ENCODE peak calls at places on chromosomes 5 and 9, in nine cellular contexts. A is sigmoid colon, F is HCT116, X is GM12878, K is transverse colon, V is HepG2, T is prostate gland, N is stomach, G is spleen. J is an unnamed sample.

GRCh38 chr9:79759460-79759859 is 187.7 kb downstream of the TLE4 start:
- DNase-seq in A (no peak), F (no peak), X (no peak), K (no peak), V (no peak), T (no peak), N (no peak), G (no peak), J (no peak)

GRCh38 chr5:65830856-65831255 is 95.5 kb upstream of the ERBIN start:
- DNase-seq in A (no peak), F (no peak), X (no peak), K (no peak), V (no peak), T (no peak), N (no peak), G (no peak), J (no peak)

GRCh38 chr5:187042-187431 is 4.3 kb upstream of the LRRC14B start:
- DNase-seq in A (peak; percentile 52), F (no peak), X (no peak), K (no peak), V (no peak), T (no peak), N (no peak), G (peak; percentile 58), J (no peak)

GRCh38 chr9:38343552-38343951 is 49.0 kb upstream of the ALDH1B1 start:
- DNase-seq in A (no peak), F (no peak), X (no peak), K (no peak), V (no peak), T (no peak), N (no peak), G (no peak), J (no peak)

GRCh38 chr5:133273661-133274596 is 222.1 kb downstream of the HSPA4 start:
- DNase-seq in A (no peak), F (no peak), X (no peak), K (no peak), V (no peak), T (no peak), N (no peak), G (no peak), J (no peak)

GRCh38 chr9:3337515-3337914 is 188.3 kb downstream of the RFX3 start:
- DNase-seq in A (no peak), F (peak; percentile 22), X (no peak), K (no peak), V (no peak), T (no peak), N (no peak), G (no peak), J (no peak)

GRCh38 chr9:34566191-34566849 is 23.2 kb downstream of the CNTFR start:
- DNase-seq in A (no peak), F (no peak), X (no peak), K (no peak), V (no peak), T (no peak), N (no peak), G (no peak), J (no peak)

GRCh38 chr5:124754206-124754927 is 7.9 kb upstream of the ZNF608 start:
- DNase-seq in A (no peak), F (no peak), X (no peak), K (no peak), V (no peak), T (no peak), N (no peak), G (no peak), J (no peak)

GRCh38 chr5:37668524-37669047 is 171.3 kb downstream of the GDNF start:
- DNase-seq in A (peak; percentile 89), F (peak; percentile 86), X (no peak), K (peak; percentile 41), V (peak; percentile 90), T (peak; percentile 63), N (peak; percentile 52), G (no peak), J (no peak)

GRCh38 chr9:131657890-131658752 is 81.8 kb downstream of the RAPGEF1 start:
- DNase-seq in A (no peak), F (peak; percentile 75), X (no peak), K (no peak), V (peak; percentile 43), T (peak; percentile 64), N (no peak), G (no peak), J (no peak)

GRCh38 chr5:176888865-176889165 is 10.3 kb downstream of the HK3 start:
- DNase-seq in A (peak; percentile 28), F (no peak), X (no peak), K (no peak), V (no peak), T (no peak), N (no peak), G (no peak), J (no peak)

GRCh38 chr5:33832904-33833575 is 58.8 kb downstream of the ADAMTS12 start:
- DNase-seq in A (no peak), F (no peak), X (no peak), K (no peak), V (no peak), T (no peak), N (no peak), G (no peak), J (no peak)

GRCh38 chr5:108531367-108532211 is 149.7 kb upstream of the FBXL17 start:
- DNase-seq in A (no peak), F (no peak), X (no peak), K (no peak), V (peak; percentile 72), T (no peak), N (no peak), G (no peak), J (no peak)

GRCh38 chr5:94470802-94471201 is 147.6 kb downstream of the KIAA0825 start:
- DNase-seq in A (no peak), F (no peak), X (no peak), K (no peak), V (no peak), T (no peak), N (no peak), G (no peak), J (no peak)

GRCh38 chr9:68804911-68805889 is 100.2 kb downstream of the PIP5K1B start:
- DNase-seq in A (no peak), F (no peak), X (no peak), K (no peak), V (no peak), T (no peak), N (no peak), G (no peak), J (no peak)

GRCh38 chr5:14142856-14143508 is at the start of gene TRIO:
- DNase-seq in A (peak; percentile 96), F (peak; percentile 77), X (no peak), K (peak; percentile 93), V (peak; percentile 81), T (peak; percentile 93), N (peak; percentile 89), G (peak; percentile 95), J (peak; percentile 67)

GRCh38 chr5:14144586-14145355 is 1.6 kb downstream of the TRIO start:
- DNase-seq in A (peak; percentile 84), F (peak; percentile 52), X (peak; percentile 76), K (peak; percentile 72), V (no peak), T (peak; percentile 80), N (peak; percentile 54), G (peak; percentile 93), J (peak; percentile 54)

GRCh38 chr5:14145356-14146334 is 2.5 kb downstream of the TRIO start:
- DNase-seq in A (no peak), F (no peak), X (no peak), K (no peak), V (no peak), T (no peak), N (no peak), G (no peak), J (no peak)

GRCh38 chr5:14143509-14143842 is 334 bp downstream of the TRIO start:
- DNase-seq in A (no peak), F (no peak), X (no peak), K (no peak), V (no peak), T (no peak), N (no peak), G (no peak), J (no peak)

DNA sequence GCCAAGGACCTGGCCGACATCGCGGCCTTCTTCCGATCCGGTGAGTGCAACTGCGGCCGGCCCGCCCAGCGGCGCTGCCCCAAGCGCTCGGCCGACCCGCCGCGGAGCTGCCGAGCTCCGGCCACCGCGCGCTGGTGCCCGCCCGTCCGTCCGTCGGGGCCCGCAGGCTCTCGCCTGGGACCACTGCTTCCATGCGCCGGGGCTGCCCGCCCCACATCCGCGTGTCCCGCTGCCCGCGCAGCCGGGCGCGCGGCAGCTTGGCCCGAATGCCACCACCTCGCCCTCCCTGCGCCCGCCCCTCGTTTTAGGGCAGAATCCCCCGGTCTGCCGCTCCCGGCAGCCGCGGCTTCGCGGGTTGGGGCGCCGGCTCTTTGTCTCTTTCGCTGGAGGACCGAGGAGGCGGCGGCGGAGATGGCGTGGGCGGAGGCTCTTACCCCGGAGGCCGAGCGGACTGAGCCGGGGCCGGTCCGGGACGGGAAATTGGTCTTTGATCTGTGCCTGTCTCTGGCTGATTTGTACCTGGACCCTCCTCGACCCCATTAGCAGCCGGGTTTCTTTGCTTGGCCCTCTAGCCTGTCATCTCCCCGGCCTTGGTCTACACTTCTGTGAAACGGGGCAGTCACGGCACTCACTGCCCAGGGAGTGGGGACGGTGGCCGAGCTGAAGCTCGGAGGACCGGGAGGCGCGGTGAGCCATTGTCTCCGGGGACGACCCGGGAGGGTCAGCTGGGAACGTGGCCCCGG is 872 bp downstream of the TRIO start:
- DNase-seq in A (peak; percentile 78), F (no peak), X (no peak), K (peak; percentile 51), V (no peak), T (no peak), N (peak; percentile 43), G (peak; percentile 92), J (peak; percentile 35)
- TF ChIP-seq POLR2AphosphoS5 in A (no peak), F (no peak), X (no peak), K (no peak), V (no peak), T (no peak), N (no peak), G (peak; percentile 50), J (no peak)

DNA sequence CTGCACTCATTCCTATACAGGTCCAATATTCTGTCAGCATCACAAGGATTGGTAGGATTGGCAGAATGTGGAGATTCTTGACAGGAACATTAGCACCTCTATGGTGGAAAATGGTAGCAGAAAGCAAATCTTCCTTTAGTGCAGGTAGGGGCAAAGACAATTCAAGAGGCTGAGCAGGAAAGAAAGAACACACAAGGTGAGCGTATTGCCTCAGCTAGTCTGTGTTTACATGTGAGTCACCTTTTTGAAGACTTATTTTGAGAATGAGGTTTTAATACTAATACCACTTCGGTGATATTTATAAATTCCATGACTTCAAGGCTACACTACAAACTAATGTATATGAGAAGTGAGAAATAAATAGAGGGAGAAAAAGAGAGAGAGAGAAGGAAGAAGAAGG is 717.0 kb downstream of the BRINP1 start:
- DNase-seq in A (no peak), F (no peak), X (no peak), K (no peak), V (no peak), T (no peak), N (no peak), G (no peak), J (no peak)
- TF ChIP-seq POLR2A in A (no peak), F (no peak), X (no peak), K (no peak), V (no peak), T (no peak), N (no peak), G (no peak), J (no peak)

GRCh38 chr5:52725065-52725746 is 62.5 kb upstream of the ITGA1 start:
- DNase-seq in A (no peak), F (no peak), X (no peak), K (peak; percentile 35), V (peak; percentile 20), T (peak; percentile 6), N (peak; percentile 33), G (no peak), J (no peak)
- TF ChIP-seq POLR2AphosphoS5 in A (no peak), F (no peak), X (no peak), K (no peak), V (no peak), T (no peak), N (peak; percentile 27), G (no peak), J (no peak)

GRCh38 chr5:78648359-78649219 is at the start of gene LHFPL2:
- DNase-seq in A (peak; percentile 88), F (no peak), X (no peak), K (peak; percentile 76), V (no peak), T (peak; percentile 50), N (peak; percentile 77), G (peak; percentile 89), J (peak; percentile 78)
- TF ChIP-seq POLR2A in A (peak; percentile 27), F (no peak), X (peak; percentile 62), K (peak; percentile 56), V (no peak), T (peak; percentile 26), N (no peak), G (no peak), J (no peak)

J was measured in GM12892.